ENCODE peak calls at places on chromosomes 3 and 15, in four cellular contexts. One of them, this sample, is unnamed.

GRCh38 chr3:157589168-157589567 is 86.0 kb upstream of the VEPH1 start:
- DNase-seq in MCF 10A: no peak
- DNase-seq in mesothelial cell of epicardium: no peak
- DNase-seq in progenitor cell of endocrine pancreas: no peak
- DNase-seq in this sample: no peak

GRCh38 chr3:52047295-52047960 is 8.9 kb downstream of the DUSP7 start:
- DNase-seq in MCF 10A: peak
- DNase-seq in mesothelial cell of epicardium: no peak
- DNase-seq in progenitor cell of endocrine pancreas: no peak
- DNase-seq in this sample: no peak

GRCh38 chr3:178382388-178383061 is 153.7 kb upstream of the KCNMB2 start:
- DNase-seq in MCF 10A: peak
- DNase-seq in mesothelial cell of epicardium: no peak
- DNase-seq in progenitor cell of endocrine pancreas: no peak
- DNase-seq in this sample: no peak

GRCh38 chr3:24365168-24365567 is 129.5 kb downstream of the THRB start:
- DNase-seq in MCF 10A: peak
- DNase-seq in mesothelial cell of epicardium: no peak
- DNase-seq in progenitor cell of endocrine pancreas: no peak
- DNase-seq in this sample: no peak

GRCh38 chr3:105040026-105040622 is 326.6 kb upstream of the ALCAM start:
- DNase-seq in MCF 10A: no peak
- DNase-seq in mesothelial cell of epicardium: no peak
- DNase-seq in progenitor cell of endocrine pancreas: no peak
- DNase-seq in this sample: no peak

GRCh38 chr3:3729261-3729660 is 70.0 kb upstream of the LRRN1 start:
- DNase-seq in MCF 10A: no peak
- DNase-seq in mesothelial cell of epicardium: no peak
- DNase-seq in progenitor cell of endocrine pancreas: no peak
- DNase-seq in this sample: no peak

GRCh38 chr3:46628980-46629379 is 16.7 kb downstream of the FAM240A start:
- DNase-seq in MCF 10A: no peak
- DNase-seq in mesothelial cell of epicardium: no peak
- DNase-seq in progenitor cell of endocrine pancreas: no peak
- DNase-seq in this sample: no peak

GRCh38 chr3:81216192-81216591 is 545.3 kb downstream of the GBE1 start:
- DNase-seq in MCF 10A: peak
- DNase-seq in mesothelial cell of epicardium: no peak
- DNase-seq in progenitor cell of endocrine pancreas: no peak
- DNase-seq in this sample: no peak

GRCh38 chr3:69031635-69032034 is 18.2 kb upstream of the EOGT start:
- DNase-seq in MCF 10A: no peak
- DNase-seq in mesothelial cell of epicardium: no peak
- DNase-seq in progenitor cell of endocrine pancreas: no peak
- DNase-seq in this sample: no peak

GRCh38 chr15:63891079-63891762 is 57.5 kb upstream of the HERC1 start:
- DNase-seq in MCF 10A: peak
- DNase-seq in mesothelial cell of epicardium: peak
- DNase-seq in progenitor cell of endocrine pancreas: peak
- DNase-seq in this sample: peak

GRCh38 chr3:149702691-149703426 is 45.0 kb upstream of the WWTR1 start:
- DNase-seq in MCF 10A: peak
- DNase-seq in mesothelial cell of epicardium: no peak
- DNase-seq in progenitor cell of endocrine pancreas: no peak
- DNase-seq in this sample: no peak

GRCh38 chr3:16067837-16068471 is 106.5 kb upstream of the GALNT15 start:
- DNase-seq in MCF 10A: peak
- DNase-seq in mesothelial cell of epicardium: no peak
- DNase-seq in progenitor cell of endocrine pancreas: no peak
- DNase-seq in this sample: no peak

GRCh38 chr15:34804776-34805175 is 9.4 kb upstream of the ACTC1 start:
- DNase-seq in MCF 10A: no peak
- DNase-seq in mesothelial cell of epicardium: no peak
- DNase-seq in progenitor cell of endocrine pancreas: no peak
- DNase-seq in this sample: no peak

GRCh38 chr3:52046186-52046913 is 10.0 kb downstream of the DUSP7 start:
- DNase-seq in MCF 10A: peak
- DNase-seq in mesothelial cell of epicardium: no peak
- DNase-seq in progenitor cell of endocrine pancreas: no peak
- DNase-seq in this sample: no peak

GRCh38 chr15:97425596-97425995 is 534.9 kb upstream of the ARRDC4 start:
- DNase-seq in MCF 10A: peak
- DNase-seq in mesothelial cell of epicardium: no peak
- DNase-seq in progenitor cell of endocrine pancreas: no peak
- DNase-seq in this sample: no peak

GRCh38 chr3:5505163-5505562 is 317.7 kb downstream of the EDEM1 start:
- DNase-seq in MCF 10A: no peak
- DNase-seq in mesothelial cell of epicardium: no peak
- DNase-seq in progenitor cell of endocrine pancreas: no peak
- DNase-seq in this sample: no peak

GRCh38 chr15:72844067-72844466 is 60.5 kb upstream of the ADPGK start:
- DNase-seq in MCF 10A: no peak
- DNase-seq in mesothelial cell of epicardium: no peak
- DNase-seq in progenitor cell of endocrine pancreas: no peak
- DNase-seq in this sample: no peak

GRCh38 chr15:54032066-54032465 is 53.8 kb downstream of the UNC13C start:
- DNase-seq in MCF 10A: no peak
- DNase-seq in mesothelial cell of epicardium: no peak
- DNase-seq in progenitor cell of endocrine pancreas: no peak
- DNase-seq in this sample: no peak

GRCh38 chr15:58114812-58115211 is 23.4 kb upstream of the AQP9 start:
- DNase-seq in MCF 10A: no peak
- DNase-seq in mesothelial cell of epicardium: no peak
- DNase-seq in progenitor cell of endocrine pancreas: no peak
- DNase-seq in this sample: no peak

GRCh38 chr15:58118272-58118671 is 19.9 kb upstream of the AQP9 start:
- DNase-seq in MCF 10A: no peak
- DNase-seq in mesothelial cell of epicardium: no peak
- DNase-seq in progenitor cell of endocrine pancreas: no peak
- DNase-seq in this sample: no peak

GRCh38 chr15:58117619-58118018 is 20.6 kb upstream of the AQP9 start:
- DNase-seq in MCF 10A: no peak
- DNase-seq in mesothelial cell of epicardium: no peak
- DNase-seq in progenitor cell of endocrine pancreas: no peak
- DNase-seq in this sample: no peak

GRCh38 chr15:58114388-58114787 is 23.8 kb upstream of the AQP9 start:
- DNase-seq in MCF 10A: no peak
- DNase-seq in mesothelial cell of epicardium: no peak
- DNase-seq in progenitor cell of endocrine pancreas: no peak
- DNase-seq in this sample: no peak

GRCh38 chr15:58115692-58116091 is 22.5 kb upstream of the AQP9 start:
- DNase-seq in MCF 10A: peak
- DNase-seq in mesothelial cell of epicardium: no peak
- DNase-seq in progenitor cell of endocrine pancreas: no peak
- DNase-seq in this sample: no peak
- TF ChIP-seq CTCF in MCF 10A: peak
- TF ChIP-seq CTCF in mesothelial cell of epicardium: no peak
- TF ChIP-seq CTCF in progenitor cell of endocrine pancreas: no peak
- TF ChIP-seq CTCF in this sample: no peak

GRCh38 chr3:188049890-188050530 is 103.9 kb upstream of the LPP start:
- DNase-seq in MCF 10A: no peak
- DNase-seq in mesothelial cell of epicardium: no peak
- DNase-seq in progenitor cell of endocrine pancreas: no peak
- DNase-seq in this sample: no peak

GRCh38 chr3:188053710-188054379 is 100.1 kb upstream of the LPP start:
- DNase-seq in MCF 10A: no peak
- DNase-seq in mesothelial cell of epicardium: no peak
- DNase-seq in progenitor cell of endocrine pancreas: no peak
- DNase-seq in this sample: no peak

GRCh38 chr3:188051801-188052228 is 102.1 kb upstream of the LPP start:
- DNase-seq in MCF 10A: no peak
- DNase-seq in mesothelial cell of epicardium: no peak
- DNase-seq in progenitor cell of endocrine pancreas: no peak
- DNase-seq in this sample: no peak

GRCh38 chr3:188052966-188053340 is 101.0 kb upstream of the LPP start:
- DNase-seq in MCF 10A: no peak
- DNase-seq in mesothelial cell of epicardium: no peak
- DNase-seq in progenitor cell of endocrine pancreas: no peak
- DNase-seq in this sample: no peak

GRCh38 chr3:188052229-188052965 is 101.6 kb upstream of the LPP start:
- DNase-seq in MCF 10A: no peak
- DNase-seq in mesothelial cell of epicardium: peak
- DNase-seq in progenitor cell of endocrine pancreas: peak
- DNase-seq in this sample: no peak
- TF ChIP-seq CTCF in MCF 10A: no peak
- TF ChIP-seq CTCF in mesothelial cell of epicardium: no peak
- TF ChIP-seq CTCF in progenitor cell of endocrine pancreas: peak
- TF ChIP-seq CTCF in this sample: no peak

DNA sequence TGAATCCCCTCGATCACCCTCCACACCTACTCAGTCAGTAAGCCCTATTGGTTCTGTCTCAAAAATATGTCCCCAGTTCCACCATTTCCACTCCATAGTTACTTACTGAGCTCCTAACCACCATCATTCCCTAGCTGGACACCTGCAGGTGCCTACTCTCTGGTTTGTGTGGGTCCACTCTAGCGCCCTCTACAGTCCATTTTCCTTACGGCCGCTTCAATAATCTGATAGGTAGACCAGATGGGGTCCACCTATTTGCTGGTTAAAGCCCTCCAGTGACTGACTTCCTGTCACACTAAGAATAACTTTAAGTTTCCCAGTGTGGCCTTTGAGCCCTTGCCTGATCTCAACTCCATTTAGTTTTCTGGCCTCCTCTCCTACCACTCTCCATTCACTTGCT is 5.0 kb downstream of the GXYLT2 start:
- DNase-seq in MCF 10A: peak
- DNase-seq in mesothelial cell of epicardium: no peak
- DNase-seq in progenitor cell of endocrine pancreas: no peak
- DNase-seq in this sample: no peak
- TF ChIP-seq CTCF in MCF 10A: peak
- TF ChIP-seq CTCF in mesothelial cell of epicardium: peak
- TF ChIP-seq CTCF in progenitor cell of endocrine pancreas: peak
- TF ChIP-seq CTCF in this sample: no peak

DNA sequence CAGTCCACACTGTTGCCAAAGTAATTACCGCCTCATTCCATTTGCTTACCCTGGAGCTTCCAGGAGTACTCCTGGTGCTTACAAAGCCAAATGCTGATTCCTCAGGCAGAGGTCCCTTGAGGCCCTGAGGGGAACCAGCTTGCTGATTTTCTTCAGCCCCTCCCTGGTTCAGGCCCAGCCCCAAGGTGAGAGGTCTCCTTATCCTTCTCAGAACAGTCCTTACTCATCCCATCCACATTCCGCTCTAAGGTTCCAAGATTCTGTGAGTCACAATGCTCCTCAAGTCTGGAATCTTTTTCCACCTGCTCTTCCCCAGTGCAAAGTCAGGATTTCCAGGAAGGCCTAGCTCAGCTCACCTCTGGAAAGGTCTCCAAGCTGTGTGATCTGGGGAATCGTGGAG is 1.8 kb upstream of the ATP10A start:
- DNase-seq in MCF 10A: no peak
- DNase-seq in mesothelial cell of epicardium: no peak
- DNase-seq in progenitor cell of endocrine pancreas: no peak
- DNase-seq in this sample: no peak
- TF ChIP-seq CTCF in MCF 10A: no peak
- TF ChIP-seq CTCF in mesothelial cell of epicardium: no peak
- TF ChIP-seq CTCF in progenitor cell of endocrine pancreas: no peak
- TF ChIP-seq CTCF in this sample: no peak

This sample was measured in omental fat pad.